ENCODE peak calls at places on chromosomes 6 and 20, in four cellular contexts. N is HCT116, F is adrenal gland, S is fibroblast of lung. V is an unnamed sample.
A peak's percentile ranks its signal among the peaks of the same experiment; 100 is the strongest.

GRCh38 chr6:157655139-157655538 is 167.9 kb upstream of the SNX9 start:
- DNase-seq in N (no peak), F (no peak), S (no peak), V (no peak)

GRCh38 chr20:64233725-64234124 is 21.8 kb upstream of the PCMTD2 start:
- DNase-seq in N (no peak), F (peak; percentile 95), S (no peak), V (peak; percentile 73)

GRCh38 chr6:133062077-133062476 is 179.1 kb upstream of the EYA4 start:
- DNase-seq in N (no peak), F (peak; percentile 46), S (peak; percentile 91), V (no peak)

GRCh38 chr6:52552278-52552643 is 24.6 kb downstream of the TRAM2 start:
- DNase-seq in N (no peak), F (no peak), S (no peak), V (no peak)

GRCh38 chr6:46184114-46184513 is 13.3 kb upstream of the ENPP5 start:
- DNase-seq in N (no peak), F (peak; percentile 56), S (peak; percentile 92), V (peak; percentile 15)

GRCh38 chr6:104601008-104601745 is 258.5 kb downstream of the HACE1 start:
- DNase-seq in N (no peak), F (no peak), S (no peak), V (peak; percentile 0)

GRCh38 chr6:121247386-121247785 is 86.9 kb downstream of the TBC1D32 start:
- DNase-seq in N (no peak), F (no peak), S (peak; percentile 87), V (no peak)

GRCh38 chr20:60428651-60429050 is 470.4 kb downstream of the CDH26 start:
- DNase-seq in N (no peak), F (no peak), S (no peak), V (no peak)

GRCh38 chr6:41712651-41713103 is 22.7 kb downstream of the TFEB start:
- DNase-seq in N (no peak), F (peak; percentile 69), S (peak; percentile 51), V (peak; percentile 28)

GRCh38 chr6:56671651-56672461 is 29.2 kb upstream of the DST start:
- DNase-seq in N (no peak), F (peak; percentile 65), S (no peak), V (no peak)

GRCh38 chr6:116847234-116847633 is 18.4 kb upstream of the GPRC6A start:
- DNase-seq in N (peak; percentile 35), F (no peak), S (peak; percentile 24), V (peak; percentile 27)

GRCh38 chr6:167824591-167825041 is 2.1 kb upstream of the AFDN start:
- DNase-seq in N (no peak), F (no peak), S (peak; percentile 63), V (no peak)

GRCh38 chr6:159693128-159693893 is at the start of gene SOD2:
- DNase-seq in N (peak; percentile 61), F (peak; percentile 96), S (peak; percentile 72), V (peak; percentile 48)

GRCh38 chr6:19753822-19754221 is 83.3 kb upstream of the ID4 start:
- DNase-seq in N (no peak), F (no peak), S (no peak), V (no peak)

GRCh38 chr6:68226460-68226859 is 408.6 kb upstream of the ADGRB3 start:
- DNase-seq in N (no peak), F (no peak), S (no peak), V (no peak)

GRCh38 chr6:167047554-167047953 is 48.4 kb downstream of the CEP43 start:
- DNase-seq in N (no peak), F (peak; percentile 17), S (no peak), V (no peak)

GRCh38 chr20:2872304-2873009 is 824 bp upstream of the PTPRA start:
- DNase-seq in N (no peak), F (peak; percentile 62), S (peak; percentile 51), V (no peak)

GRCh38 chr6:143180860-143181259 is 120.2 kb downstream of the AIG1 start:
- DNase-seq in N (no peak), F (no peak), S (peak; percentile 19), V (no peak)

GRCh38 chr6:20918868-20919267 is 384.6 kb downstream of the CDKAL1 start:
- DNase-seq in N (no peak), F (no peak), S (peak; percentile 43), V (no peak)

GRCh38 chr20:33561981-33562601 is 72.2 kb downstream of the CBFA2T2 start:
- DNase-seq in N (peak; percentile 28), F (peak; percentile 73), S (peak; percentile 91), V (peak; percentile 99)

GRCh38 chr6:167588920-167589614 is 237.6 kb upstream of the AFDN start:
- DNase-seq in N (no peak), F (no peak), S (no peak), V (no peak)

GRCh38 chr6:157019733-157020132 is 242.6 kb downstream of the ARID1B start:
- DNase-seq in N (no peak), F (no peak), S (no peak), V (no peak)

GRCh38 chr20:645318-646106 is 7.5 kb downstream of the SRXN1 start:
- DNase-seq in N (peak; percentile 41), F (peak; percentile 66), S (peak; percentile 47), V (no peak)

GRCh38 chr6:39083111-39083702 is 31.8 kb downstream of the SAYSD1 start:
- DNase-seq in N (no peak), F (no peak), S (no peak), V (no peak)

GRCh38 chr20:12977634-12978394 is 31.0 kb upstream of the SPTLC3 start:
- DNase-seq in N (no peak), F (no peak), S (no peak), V (no peak)

GRCh38 chr6:27091661-27092315 is 155.7 kb upstream of the PRSS16 start:
- DNase-seq in N (peak; percentile 86), F (no peak), S (peak; percentile 96), V (peak; percentile 70)

GRCh38 chr6:127302728-127303675 is 36.3 kb downstream of the RNF146 start:
- DNase-seq in N (peak; percentile 16), F (peak; percentile 63), S (peak; percentile 33), V (peak; percentile 34)

GRCh38 chr20:10040070-10040970 is 5.5 kb downstream of the ANKEF1 start:
- DNase-seq in N (peak; percentile 50), F (no peak), S (peak; percentile 79), V (no peak)

GRCh38 chr20:14069796-14070195 is 74.5 kb downstream of the MACROD2 start:
- DNase-seq in N (no peak), F (no peak), S (peak; percentile 62), V (no peak)

GRCh38 chr20:62117658-62118057 is 4.6 kb upstream of the LSM14B start:
- DNase-seq in N (no peak), F (no peak), S (no peak), V (no peak)

GRCh38 chr6:155483858-155484257 is 28.2 kb upstream of the NOX3 start:
- DNase-seq in N (no peak), F (no peak), S (peak; percentile 77), V (no peak)

GRCh38 chr6:37049990-37050853 is 44.8 kb downstream of the FGD2 start:
- DNase-seq in N (no peak), F (peak; percentile 85), S (no peak), V (no peak)
- H3K4me3 ChIP-seq in N (no peak overlapping the region), F (no peak overlapping the region), S (no peak overlapping the region), V (no peak overlapping the region)

GRCh38 chr6:98037571-98037970 is 754.6 kb upstream of the MMS22L start:
- DNase-seq in N (no peak), F (no peak), S (no peak), V (no peak)

GRCh38 chr6:98041072-98041471 is 758.1 kb upstream of the MMS22L start:
- DNase-seq in N (no peak), F (no peak), S (peak; percentile 19), V (no peak)

GRCh38 chr6:98039443-98039842 is 756.4 kb upstream of the MMS22L start:
- DNase-seq in N (no peak), F (no peak), S (no peak), V (no peak)

GRCh38 chr6:98041921-98042320 is 758.9 kb upstream of the MMS22L start:
- DNase-seq in N (no peak), F (no peak), S (peak; percentile 37), V (no peak)

DNA sequence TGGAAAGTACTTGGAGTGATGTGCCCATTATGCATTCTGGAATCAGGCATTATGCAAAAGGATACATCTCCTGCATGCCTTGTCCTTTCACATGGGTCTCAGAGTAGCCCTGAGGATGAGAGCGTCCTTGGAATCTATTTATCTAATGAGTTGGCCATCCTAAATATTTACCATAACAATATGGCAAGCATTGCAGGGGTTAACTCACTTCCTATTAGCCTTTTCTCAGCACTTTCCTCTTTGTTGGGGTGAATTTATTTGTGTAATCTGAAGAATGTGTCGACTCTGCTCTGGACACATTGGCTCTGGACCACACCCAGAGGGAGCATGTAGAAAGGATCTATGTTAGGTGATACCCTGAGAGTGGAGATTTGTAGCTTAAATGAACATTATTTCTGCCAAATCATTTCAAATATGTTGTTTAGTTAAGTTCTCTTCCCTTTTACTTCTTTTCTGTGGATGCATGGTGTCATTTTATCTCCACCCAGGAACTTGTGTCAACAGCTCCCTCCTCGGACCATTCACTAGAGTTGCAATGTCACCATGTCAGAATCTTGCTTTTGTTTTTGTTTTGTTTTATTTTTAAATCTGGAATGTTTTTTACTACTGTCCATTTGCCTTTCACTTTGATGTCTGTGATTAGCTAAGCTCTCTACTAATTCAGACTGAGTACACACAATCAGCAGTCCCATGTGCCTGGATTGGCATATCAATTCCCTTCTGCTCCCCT is 757.0 kb upstream of the MMS22L start:
- DNase-seq in N (no peak), F (no peak), S (peak; percentile 26), V (no peak)
- TF ChIP-seq CTCF in N (no peak), F (no peak), S (no peak), V (peak; percentile 41)

GRCh38 chr6:168995526-168996100 is 258.0 kb downstream of the THBS2 start:
- DNase-seq in N (no peak), F (no peak), S (no peak), V (no peak)
- H3K4me3 ChIP-seq in N (no peak overlapping the region), F (no peak overlapping the region), S (no peak overlapping the region), V (no peak overlapping the region)

GRCh38 chr20:51506527-51507356 is 35.8 kb downstream of the NFATC2 start:
- DNase-seq in N (no peak), F (no peak), S (no peak), V (no peak)

GRCh38 chr20:51508780-51509179 is 33.7 kb downstream of the NFATC2 start:
- DNase-seq in N (no peak), F (no peak), S (no peak), V (no peak)

GRCh38 chr20:51509208-51509607 is 33.3 kb downstream of the NFATC2 start:
- DNase-seq in N (no peak), F (no peak), S (no peak), V (no peak)

GRCh38 chr20:51508158-51508557 is 34.4 kb downstream of the NFATC2 start:
- DNase-seq in N (no peak), F (no peak), S (no peak), V (no peak)

DNA sequence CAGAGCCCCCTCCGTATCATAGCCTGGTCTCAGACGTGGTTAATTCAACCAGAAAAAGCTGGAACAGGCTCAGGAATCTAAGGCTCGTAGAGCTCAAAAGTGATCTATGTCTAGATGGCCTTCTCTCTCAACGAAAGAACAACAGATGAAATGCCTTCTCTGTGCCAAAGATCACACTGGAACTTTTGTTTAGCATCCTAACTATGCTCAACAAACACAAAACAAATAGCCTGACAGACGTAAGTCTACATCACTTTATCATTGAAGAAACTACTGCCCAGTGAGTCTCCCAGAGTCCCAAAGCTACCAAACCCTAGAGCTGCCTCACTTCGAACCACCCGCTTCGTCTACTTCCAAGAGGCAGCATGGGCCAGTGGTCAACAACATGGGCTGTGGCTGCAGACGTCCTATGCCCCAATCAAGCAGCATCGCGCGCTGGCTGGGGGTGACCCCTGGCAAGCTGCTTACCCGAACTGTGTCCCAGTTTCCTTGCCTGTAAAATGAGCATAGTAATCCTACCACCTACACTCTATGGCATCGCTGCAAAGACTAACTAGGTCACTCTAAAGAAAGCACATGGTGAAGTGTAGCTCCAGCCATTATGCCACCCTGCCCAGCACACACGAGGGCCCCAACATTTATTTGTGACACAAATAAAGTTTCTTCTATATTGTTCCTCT is 35.0 kb downstream of the NFATC2 start:
- DNase-seq in N (no peak), F (no peak), S (peak; percentile 77), V (no peak)
- TF ChIP-seq CTCF in N (no peak), F (no peak), S (no peak), V (no peak)